ENCODE peak calls at places on chromosomes 1 and 21, in nine cellular contexts. A is OCI-LY7; E is CD4-positive, CD25-positive, alpha-beta regulatory T cell; L is lung; K is A549; D is tibial artery; S is psoas muscle; I is effector memory CD4-positive, alpha-beta T cell; Q is heart left ventricle. W is an unnamed sample.

GRCh38 chr1:151510020-151510405 is 1.2 kb upstream of the CGN start:
- DNase-seq in A (no peak), E (no peak), L (no peak), K (peak), D (no peak), S (no peak), I (no peak), Q (no peak), W (no peak)

GRCh38 chr1:156677616-156678596 is 699 bp upstream of the NES start:
- DNase-seq in A (peak), E (no peak), L (no peak), K (peak), D (peak), S (peak), I (no peak), Q (peak), W (no peak)

GRCh38 chr1:98351506-98352038 is 309.9 kb upstream of the SNX7 start:
- DNase-seq in A (no peak), E (no peak), L (no peak), K (no peak), D (no peak), S (no peak), I (no peak), Q (no peak), W (no peak)

GRCh38 chr21:15028186-15028585 is 36.6 kb downstream of the NRIP1 start:
- DNase-seq in A (no peak), E (no peak), L (no peak), K (no peak), D (no peak), S (no peak), I (no peak), Q (no peak), W (no peak)

GRCh38 chr1:166169182-166169581 is 2.4 kb upstream of the FAM78B start:
- DNase-seq in A (no peak), E (no peak), L (no peak), K (no peak), D (no peak), S (no peak), I (no peak), Q (no peak), W (no peak)

GRCh38 chr1:241679404-241679803 is 27.3 kb downstream of the WDR64 start:
- DNase-seq in A (no peak), E (no peak), L (no peak), K (no peak), D (no peak), S (no peak), I (no peak), Q (no peak), W (no peak)

GRCh38 chr1:158422215-158422614 is 3.8 kb downstream of the OR10K2 start:
- DNase-seq in A (no peak), E (no peak), L (no peak), K (no peak), D (no peak), S (no peak), I (no peak), Q (no peak), W (no peak)

GRCh38 chr1:55150880-55151582 is 64.1 kb downstream of the USP24 start:
- DNase-seq in A (no peak), E (no peak), L (no peak), K (no peak), D (no peak), S (no peak), I (no peak), Q (no peak), W (no peak)

GRCh38 chr1:171817511-171818265 is 23.6 kb upstream of the DNM3 start:
- DNase-seq in A (no peak), E (no peak), L (no peak), K (peak), D (peak), S (no peak), I (no peak), Q (no peak), W (no peak)

GRCh38 chr21:31326478-31327247 is 17.4 kb downstream of the TIAM1 start:
- DNase-seq in A (peak), E (no peak), L (no peak), K (no peak), D (no peak), S (no peak), I (no peak), Q (no peak), W (peak)

GRCh38 chr1:29532741-29533140 is 296.4 kb downstream of the PTPRU start:
- DNase-seq in A (no peak), E (no peak), L (peak), K (no peak), D (no peak), S (no peak), I (no peak), Q (no peak), W (no peak)

GRCh38 chr1:27368872-27369703 is 2.3 kb upstream of the MAP3K6 start:
- DNase-seq in A (no peak), E (no peak), L (no peak), K (peak), D (no peak), S (no peak), I (no peak), Q (no peak), W (no peak)

GRCh38 chr1:24384251-24385090 is 29.1 kb downstream of the STPG1 start:
- DNase-seq in A (no peak), E (no peak), L (peak), K (no peak), D (no peak), S (no peak), I (no peak), Q (no peak), W (no peak)

GRCh38 chr1:205672395-205672889 is 7.9 kb downstream of the SLC45A3 start:
- DNase-seq in A (no peak), E (no peak), L (no peak), K (no peak), D (no peak), S (no peak), I (no peak), Q (no peak), W (no peak)
- H3K27ac ChIP-seq in A (no peak), E (no peak), L (no peak), K (no peak), D (peak), S (no peak), I (no peak), Q (no peak), W (no peak)

DNA sequence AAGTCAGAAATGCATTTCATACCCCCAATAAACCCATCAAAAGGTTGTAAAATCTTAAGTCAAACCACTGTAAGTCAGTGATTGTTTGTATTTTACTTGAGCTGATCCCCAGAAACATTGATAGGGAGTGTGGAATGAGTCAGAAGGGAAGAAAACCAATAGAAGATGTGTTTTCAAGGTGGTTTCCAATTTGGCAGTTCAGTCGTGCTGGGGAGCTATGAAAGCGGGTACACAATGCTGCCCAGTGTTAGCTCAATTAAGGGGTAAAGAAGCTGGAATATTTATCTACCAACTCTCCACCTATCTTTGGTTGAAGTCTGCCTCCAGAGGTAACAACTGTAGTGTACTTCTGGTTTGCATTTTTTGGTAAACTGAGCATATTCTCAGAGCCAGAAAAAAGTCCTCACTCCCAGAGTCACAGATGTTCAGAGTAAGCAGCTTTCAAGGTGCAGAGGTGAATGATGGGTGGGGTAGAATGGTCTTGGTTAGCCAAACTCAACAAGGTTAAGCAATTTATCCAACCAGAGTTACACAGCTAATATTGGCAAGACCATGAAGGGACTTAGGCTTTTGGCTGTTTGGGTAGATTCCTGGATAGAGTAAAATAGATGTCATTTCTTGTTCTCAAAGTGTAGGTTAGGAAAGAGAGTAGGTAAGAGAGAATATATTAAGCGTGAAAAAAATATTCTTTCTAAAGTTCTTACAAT is 202.9 kb upstream of the ADGRL2 start:
- DNase-seq in A (no peak), E (no peak), L (no peak), K (no peak), D (no peak), S (no peak), I (no peak), Q (no peak), W (no peak)
- H3K27ac ChIP-seq in A (no peak), E (no peak), L (no peak), K (no peak), D (no peak), S (no peak), I (no peak), Q (no peak), W (no peak)

GRCh38 chr1:115184260-115184950 is 95.1 kb upstream of the TSPAN2 start:
- DNase-seq in A (no peak), E (no peak), L (no peak), K (no peak), D (no peak), S (no peak), I (no peak), Q (no peak), W (no peak)
- H3K27ac ChIP-seq in A (no peak), E (no peak), L (peak), K (peak), D (peak), S (peak), I (no peak), Q (peak), W (no peak)

DNA sequence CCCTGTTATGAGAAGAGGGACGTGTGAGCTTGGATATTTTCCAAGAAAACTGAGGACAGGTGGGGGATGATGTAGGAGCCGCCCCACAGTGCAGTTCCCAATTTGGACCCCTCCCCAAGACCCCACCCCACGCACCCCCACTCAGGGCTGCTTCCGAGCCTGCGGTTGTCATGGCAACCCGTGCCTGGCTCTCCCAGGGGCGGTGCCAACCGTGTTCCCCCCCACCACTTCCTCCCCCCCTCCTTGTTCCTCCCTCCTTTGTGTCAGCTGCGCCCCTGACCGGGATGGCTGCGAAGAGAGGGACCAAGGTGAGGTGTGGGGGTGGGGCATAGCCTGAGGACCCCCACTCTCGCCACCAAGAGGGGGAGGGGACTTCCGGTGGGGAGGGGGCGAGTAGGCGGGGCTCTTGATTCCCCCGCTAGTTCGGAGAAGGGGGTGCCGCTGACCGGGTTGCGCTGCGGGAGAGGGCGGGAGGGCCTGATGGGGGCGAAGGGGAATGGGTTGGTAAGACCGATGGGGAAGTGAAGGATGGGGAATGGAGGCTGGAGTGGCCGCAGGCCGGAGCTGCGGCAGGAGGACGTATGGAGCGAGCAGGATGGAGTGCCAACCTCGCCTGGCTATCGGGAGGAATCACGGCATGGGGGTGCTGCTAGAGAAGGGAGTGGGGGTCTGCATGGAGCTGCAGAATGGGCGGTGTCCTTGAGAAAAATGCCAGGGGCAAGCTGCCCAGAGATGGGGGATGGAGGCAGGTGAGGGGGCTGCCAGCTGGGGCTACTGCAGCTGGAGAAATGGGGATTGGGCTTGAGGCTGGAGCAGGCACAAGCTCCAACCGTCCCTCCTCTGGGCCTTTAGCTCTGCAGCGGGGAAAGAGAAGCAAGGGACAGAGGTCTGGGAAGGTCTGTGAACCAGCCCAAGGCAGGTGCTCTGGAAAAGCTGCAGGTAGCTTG is 958 bp downstream of the TRIM46 start:
- DNase-seq in A (peak), E (peak), L (no peak), K (no peak), D (no peak), S (no peak), I (peak), Q (no peak), W (peak)
- H3K27ac ChIP-seq in A (peak), E (peak), L (no peak), K (peak), D (peak), S (no peak), I (peak), Q (no peak), W (peak)

GRCh38 chr1:10104844-10105243 is 72.1 kb downstream of the UBE4B start:
- DNase-seq in A (no peak), E (no peak), L (no peak), K (no peak), D (no peak), S (no peak), I (no peak), Q (no peak), W (no peak)

GRCh38 chr1:10105484-10105883 is 72.7 kb downstream of the UBE4B start:
- DNase-seq in A (no peak), E (no peak), L (no peak), K (no peak), D (no peak), S (peak), I (no peak), Q (peak), W (no peak)

GRCh38 chr1:10107985-10108663 is 75.4 kb downstream of the UBE4B start:
- DNase-seq in A (no peak), E (no peak), L (no peak), K (peak), D (no peak), S (no peak), I (no peak), Q (no peak), W (no peak)

GRCh38 chr1:10106756-10107479 is 74.2 kb downstream of the UBE4B start:
- DNase-seq in A (no peak), E (no peak), L (no peak), K (no peak), D (no peak), S (no peak), I (no peak), Q (no peak), W (no peak)

GRCh38 chr1:10106241-10106640 is 73.5 kb downstream of the UBE4B start:
- DNase-seq in A (no peak), E (no peak), L (no peak), K (no peak), D (no peak), S (peak), I (no peak), Q (no peak), W (no peak)
- H3K27ac ChIP-seq in A (no peak), E (no peak), L (no peak), K (no peak), D (peak), S (peak), I (no peak), Q (no peak), W (no peak)

GRCh38 chr1:206716519-206717236 is 32.0 kb downstream of the MAPKAPK2 start:
- DNase-seq in A (no peak), E (no peak), L (no peak), K (no peak), D (no peak), S (no peak), I (no peak), Q (no peak), W (no peak)
- H3K27ac ChIP-seq in A (peak), E (peak), L (peak), K (peak), D (peak), S (peak), I (peak), Q (peak), W (no peak)

GRCh38 chr1:7702365-7702764 is 68.7 kb upstream of the VAMP3 start:
- DNase-seq in A (no peak), E (no peak), L (no peak), K (no peak), D (no peak), S (no peak), I (no peak), Q (no peak), W (no peak)
- H3K27ac ChIP-seq in A (no peak), E (no peak), L (no peak), K (no peak), D (no peak), S (no peak), I (no peak), Q (no peak), W (no peak)

GRCh38 chr1:39980555-39981313 is 25.8 kb downstream of the MFSD2A start:
- DNase-seq in A (no peak), E (no peak), L (no peak), K (no peak), D (no peak), S (no peak), I (no peak), Q (no peak), W (no peak)

GRCh38 chr1:39981385-39981784 is 26.4 kb downstream of the MFSD2A start:
- DNase-seq in A (no peak), E (no peak), L (no peak), K (no peak), D (no peak), S (no peak), I (no peak), Q (no peak), W (no peak)

GRCh38 chr1:39984951-39985350 is 30.0 kb downstream of the MFSD2A start:
- DNase-seq in A (no peak), E (no peak), L (no peak), K (no peak), D (no peak), S (no peak), I (no peak), Q (no peak), W (no peak)

GRCh38 chr1:39979654-39980053 is 24.7 kb downstream of the MFSD2A start:
- DNase-seq in A (no peak), E (no peak), L (no peak), K (no peak), D (no peak), S (no peak), I (no peak), Q (no peak), W (no peak)

DNA sequence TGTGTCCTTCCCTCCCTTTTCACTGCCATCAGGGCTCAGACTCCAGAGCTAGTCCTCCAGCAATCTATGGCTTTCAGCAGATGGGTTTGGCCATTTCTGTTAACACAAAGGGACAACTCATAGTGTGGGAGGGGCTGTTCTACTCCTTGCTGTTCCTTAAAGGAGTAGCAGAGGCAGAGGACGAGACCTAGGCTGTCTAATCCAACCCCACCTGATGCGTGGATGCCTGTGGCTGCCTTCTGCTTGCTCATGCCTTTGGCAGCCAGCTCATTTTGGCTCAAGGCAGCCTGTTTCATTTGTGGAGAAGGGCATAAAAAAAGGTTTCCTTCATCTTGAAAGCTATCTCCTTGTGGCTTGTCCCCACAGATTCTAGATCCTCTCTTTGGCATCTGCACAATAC is 27.0 kb downstream of the MFSD2A start:
- DNase-seq in A (no peak), E (no peak), L (no peak), K (peak), D (no peak), S (no peak), I (no peak), Q (no peak), W (no peak)
- H3K27ac ChIP-seq in A (no peak), E (no peak), L (no peak), K (no peak), D (no peak), S (no peak), I (no peak), Q (no peak), W (no peak)

W was measured in CD8-positive, alpha-beta T cell.